ENCODE peak calls at places on chromosome 13, in five cellular contexts. O, W, T, C and I are unnamed samples.

GRCh38 chr13:43014162-43014561 is 9.2 kb upstream of the DNAJC15 start:
- DNase-seq in T (no peak), O (no peak), C (no peak), W (no peak), I (no peak)

GRCh38 chr13:48560657-48561337 is 27.9 kb upstream of the RCBTB2 start:
- DNase-seq in W (no peak), T (no peak), C (no peak), O (no peak), I (no peak)

GRCh38 chr13:66492479-66492878 is 737.7 kb downstream of the PCDH9 start:
- DNase-seq in T (no peak), C (no peak), O (peak; percentile 25), W (no peak), I (peak; percentile 66)

GRCh38 chr13:67880916-67881315 is 650.8 kb upstream of the PCDH9 start:
- DNase-seq in C (no peak), W (no peak), O (no peak), T (no peak), I (no peak)

GRCh38 chr13:22287343-22287922 is 616.6 kb downstream of the FGF9 start:
- DNase-seq in T (no peak), O (no peak), C (no peak), W (no peak), I (no peak)

GRCh38 chr13:44969858-44970484 is 19.3 kb downstream of the NUFIP1 start:
- DNase-seq in T (no peak), W (no peak), O (no peak), C (peak; percentile 57), I (no peak)

GRCh38 chr13:111537843-111538499 is 217.5 kb downstream of the TEX29 start:
- DNase-seq in W (no peak), O (no peak), T (no peak), C (no peak), I (no peak)

GRCh38 chr13:73146705-73147104 is 87.9 kb downstream of the KLF5 start:
- DNase-seq in O (no peak), C (no peak), W (no peak), T (no peak), I (no peak)

DNA sequence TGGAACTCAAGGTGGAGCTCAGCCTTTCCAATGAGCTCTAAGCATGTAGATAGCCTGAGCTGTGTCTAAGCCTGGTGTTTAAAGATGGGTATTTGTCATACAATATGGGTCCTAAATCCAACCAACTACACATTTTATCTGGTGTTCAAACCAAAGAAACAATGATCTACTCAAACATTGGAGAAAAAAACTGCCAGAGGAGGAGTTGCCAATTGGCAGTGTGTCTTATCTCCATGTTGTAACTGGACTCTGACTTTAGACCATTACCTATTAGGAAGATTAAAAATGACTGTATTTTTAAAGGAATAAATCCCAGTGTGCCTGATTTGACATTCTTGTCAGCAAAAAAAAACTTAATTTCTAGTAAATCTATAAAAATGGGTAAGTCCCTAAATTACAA is 96.3 kb downstream of the COG6 start:
- DNase-seq in T (no peak), W (no peak), O (no peak), C (no peak), I (no peak)
- H3K4me1 ChIP-seq in T (no peaks in the 10 kb centered on the region), W (no peaks in the 10 kb centered on the region), O (no peaks in the 10 kb centered on the region), C (no peaks in the 10 kb centered on the region), I (no peaks in the 10 kb centered on the region)

GRCh38 chr13:33007950-33008349 is 8.3 kb upstream of the KL start:
- DNase-seq in W (no peak), C (no peak), T (no peak), O (no peak), I (no peak)
- H3K27me3 ChIP-seq in W (no peaks in the 10 kb centered on the region), C (no peaks in the 10 kb centered on the region), T (no peaks in the 10 kb centered on the region), O (no peaks in the 10 kb centered on the region), I (no peaks in the 10 kb centered on the region)

GRCh38 chr13:77313923-77314322 is 13.0 kb downstream of the MYCBP2 start:
- DNase-seq in W (no peak), C (no peak), O (no peak), T (no peak), I (no peak)
- H3K4me1 ChIP-seq in W (peaks cover 53% of the 10 kb centered on the region), C (peaks cover 2% of the 10 kb centered on the region), O (no peaks in the 10 kb centered on the region), T (no peaks in the 10 kb centered on the region), I (no peaks in the 10 kb centered on the region)

GRCh38 chr13:94968757-94969086 is 256.4 kb upstream of the SOX21 start:
- DNase-seq in T (no peak), C (peak; percentile 53), O (no peak), W (no peak), I (no peak)

GRCh38 chr13:94966380-94966779 is 254.0 kb upstream of the SOX21 start:
- DNase-seq in T (no peak), W (no peak), C (no peak), O (no peak), I (no peak)

GRCh38 chr13:94967183-94968039 is 255.1 kb upstream of the SOX21 start:
- DNase-seq in C (peak; percentile 57), O (peak; percentile 40), W (peak; percentile 78), T (peak; percentile 72), I (peak; percentile 83)

GRCh38 chr13:94972262-94972661 is 259.9 kb upstream of the SOX21 start:
- DNase-seq in T (no peak), W (no peak), C (no peak), O (no peak), I (no peak)

GRCh38 chr13:94968040-94968756 is 255.9 kb upstream of the SOX21 start:
- DNase-seq in W (peak; percentile 58), O (peak; percentile 23), C (peak; percentile 65), T (no peak), I (peak; percentile 89)
- H3K27me3 ChIP-seq in W (peaks cover 88% of the 10 kb centered on the region), O (peaks cover 90% of the 10 kb centered on the region), C (no peaks in the 10 kb centered on the region), T (no peaks in the 10 kb centered on the region), I (peaks cover 56% of the 10 kb centered on the region)

DNA sequence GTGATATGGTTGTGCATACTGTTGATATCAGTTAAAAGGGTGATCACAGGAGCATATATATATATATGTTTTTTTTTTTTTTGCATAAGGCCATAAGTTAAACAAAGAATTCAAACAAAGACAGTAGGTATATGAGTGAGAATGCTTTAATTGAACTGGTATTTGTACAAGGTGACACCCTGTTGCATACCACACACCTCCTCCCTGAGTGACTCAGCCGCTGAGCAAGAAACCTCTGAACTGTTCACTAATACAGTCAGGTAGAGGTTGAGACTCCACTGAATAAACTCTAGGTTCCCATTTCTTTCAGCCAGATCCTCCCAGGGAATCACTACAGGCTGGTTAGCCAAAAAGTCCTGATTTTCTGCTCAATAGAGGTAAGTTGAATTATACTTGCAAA is at the start of gene SCEL:
- DNase-seq in T (no peak), W (no peak), O (no peak), C (no peak), I (no peak)
- H3K4me1 ChIP-seq in T (no peaks in the 10 kb centered on the region), W (no peaks in the 10 kb centered on the region), O (no peaks in the 10 kb centered on the region), C (peaks cover 1% of the 10 kb centered on the region), I (peaks cover 3% of the 10 kb centered on the region)

GRCh38 chr13:30916991-30917390 is 10.9 kb downstream of the MEDAG start:
- DNase-seq in O (no peak), W (no peak), C (no peak), T (no peak), I (no peak)

GRCh38 chr13:30910676-30911075 is 4.6 kb downstream of the MEDAG start:
- DNase-seq in O (no peak), T (no peak), C (no peak), W (no peak), I (no peak)

GRCh38 chr13:30920162-30920561 is 12.3 kb upstream of the TEX26 start:
- DNase-seq in T (no peak), O (no peak), W (no peak), C (no peak), I (no peak)

GRCh38 chr13:30918662-30919405 is 12.8 kb downstream of the MEDAG start:
- DNase-seq in W (no peak), T (no peak), O (no peak), C (no peak), I (no peak)

DNA sequence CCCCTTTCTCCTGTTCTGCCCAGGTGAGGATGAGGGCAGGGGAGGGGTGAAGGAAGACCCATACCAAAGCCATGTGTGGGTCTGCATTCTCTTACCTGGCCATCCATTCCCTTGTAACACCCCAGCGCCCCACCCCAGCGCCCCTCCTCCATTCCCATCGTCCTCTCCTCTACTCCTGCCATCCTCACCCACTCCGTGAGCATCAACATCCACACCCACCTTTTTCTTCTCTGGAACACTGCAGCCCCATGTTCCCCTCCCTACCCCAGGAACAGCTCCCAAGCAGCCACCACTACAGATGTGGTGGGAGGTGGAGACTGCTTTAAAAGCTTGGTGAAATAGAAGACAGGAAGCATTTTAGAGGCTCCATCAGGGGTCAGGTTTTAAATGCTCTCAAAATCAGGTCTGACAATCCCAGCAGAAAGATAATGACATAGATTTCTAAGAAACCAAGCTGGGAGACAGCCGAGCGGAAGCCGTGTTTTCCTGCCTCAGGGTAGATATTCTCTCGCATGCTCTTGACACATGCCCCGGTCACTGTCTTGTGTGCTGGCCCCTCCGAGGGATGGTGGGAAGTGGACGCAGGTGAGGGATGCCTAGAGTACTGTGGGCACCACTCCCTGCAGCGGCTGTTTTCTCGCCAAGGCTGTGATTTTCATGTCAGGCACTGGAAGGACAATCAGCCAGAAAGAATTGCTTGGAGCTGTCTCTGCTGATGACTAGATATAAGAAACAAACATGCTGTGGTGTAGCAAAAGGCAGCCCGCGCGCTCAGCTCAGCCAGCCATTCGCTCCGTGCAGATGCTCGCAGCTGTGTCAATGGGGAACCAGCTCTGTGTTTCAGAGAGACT is 9.8 kb downstream of the MEDAG start:
- DNase-seq in W (no peak), T (no peak), C (no peak), O (peak; percentile 63), I (no peak)
- H3K27me3 ChIP-seq in W (peaks cover 11% of the 10 kb centered on the region), T (no peaks in the 10 kb centered on the region), C (no peaks in the 10 kb centered on the region), O (no peaks in the 10 kb centered on the region), I (no peaks in the 10 kb centered on the region)

DNA sequence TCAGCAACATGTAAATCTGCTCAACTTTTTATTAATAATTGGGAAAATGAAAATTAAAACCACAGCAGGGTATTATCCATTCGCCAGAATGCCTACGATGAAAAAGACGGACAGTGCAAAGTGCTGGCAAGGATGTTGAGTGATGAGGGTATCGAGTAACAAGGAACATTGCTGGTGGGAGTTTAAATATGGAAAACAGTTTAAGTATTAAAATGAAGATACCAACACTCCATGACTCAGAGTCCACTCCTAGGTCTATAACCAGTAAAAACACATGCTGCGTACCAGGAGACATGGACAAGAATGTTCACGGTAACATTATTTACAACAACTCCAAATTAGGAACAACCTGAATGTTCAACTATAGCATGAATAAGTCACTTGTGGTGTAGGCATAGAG is 5.2 kb upstream of the GPR18 start:
- DNase-seq in C (no peak), W (no peak), O (no peak), T (no peak), I (no peak)
- H3K4me1 ChIP-seq in C (peaks cover 2% of the 10 kb centered on the region), W (peaks cover 24% of the 10 kb centered on the region), O (no peaks in the 10 kb centered on the region), T (no peaks in the 10 kb centered on the region), I (peaks cover 3% of the 10 kb centered on the region)

DNA sequence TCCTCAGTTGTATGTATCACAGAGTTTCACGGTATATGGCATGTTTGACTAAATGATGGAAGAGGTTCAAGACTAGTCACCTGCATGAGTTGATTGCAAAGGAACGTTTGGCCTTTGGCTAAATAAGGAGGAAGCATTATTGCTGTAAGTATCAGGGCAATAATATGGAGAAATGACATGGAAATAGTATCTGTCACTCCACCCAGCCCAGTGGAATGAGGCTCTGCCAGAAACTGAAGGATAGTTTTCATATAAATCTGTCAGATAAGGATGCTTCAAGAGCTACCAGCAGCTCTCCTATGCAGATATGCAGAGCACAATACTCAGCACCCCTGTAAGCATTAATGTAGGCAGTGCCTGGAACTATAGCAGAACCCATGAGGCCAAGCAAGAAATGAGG is 55.7 kb upstream of the DCT start:
- DNase-seq in C (no peak), W (no peak), O (no peak), T (no peak), I (no peak)
- H3K27me3 ChIP-seq in C (no peaks in the 10 kb centered on the region), W (no peaks in the 10 kb centered on the region), O (peaks cover 4% of the 10 kb centered on the region), T (no peaks in the 10 kb centered on the region), I (no peaks in the 10 kb centered on the region)